ENCODE peak calls at places on chromosomes 5 and 9, in five cellular contexts. A is T follicular helper cell, Q is fibroblast of lung, M is B cell, N is GM13977. D is an unnamed sample.

GRCh38 chr5:69271376-69271775 is 36.7 kb downstream of the CDK7 start:
- DNase-seq in A (no peak), Q (peak; percentile 68), M (no peak), N (no peak), D (peak; percentile 63)

GRCh38 chr5:140298183-140298601 is 4.7 kb downstream of the PFDN1 start:
- DNase-seq in A (no peak), Q (peak; percentile 95), M (no peak), N (no peak), D (peak; percentile 67)

GRCh38 chr5:107668933-107669542 is 1.7 kb downstream of the EFNA5 start:
- DNase-seq in A (no peak), Q (no peak), M (no peak), N (peak; percentile 23), D (no peak)

GRCh38 chr5:57816108-57816507 is 333.5 kb upstream of the ACTBL2 start:
- DNase-seq in A (no peak), Q (peak; percentile 99), M (no peak), N (no peak), D (peak; percentile 97)

GRCh38 chr9:114278881-114279570 is 43.9 kb upstream of the ORM1 start:
- DNase-seq in A (no peak), Q (peak; percentile 74), M (no peak), N (no peak), D (peak; percentile 49)

GRCh38 chr9:91186311-91187101 is 175.2 kb downstream of the AUH start:
- DNase-seq in A (no peak), Q (peak; percentile 36), M (no peak), N (no peak), D (peak; percentile 77)

GRCh38 chr5:97839338-97840081 is 656.5 kb upstream of the RIOK2 start:
- DNase-seq in A (no peak), Q (peak; percentile 22), M (no peak), N (no peak), D (peak; percentile 64)

GRCh38 chr5:15943487-15943886 is 236.1 kb downstream of the MARCHF11 start:
- DNase-seq in A (no peak), Q (peak; percentile 81), M (no peak), N (no peak), D (no peak)

GRCh38 chr9:137454506-137455360 is 4.4 kb downstream of the NSMF start:
- DNase-seq in A (no peak), Q (peak; percentile 24), M (no peak), N (no peak), D (peak; percentile 26)

GRCh38 chr5:171951218-171951617 is 55.2 kb downstream of the FBXW11 start:
- DNase-seq in A (no peak), Q (no peak), M (no peak), N (no peak), D (no peak)

GRCh38 chr9:32969270-32969669 is 32.2 kb downstream of the APTX start:
- DNase-seq in A (no peak), Q (peak; percentile 81), M (no peak), N (no peak), D (peak; percentile 72)

GRCh38 chr5:135930029-135930948 is 24.5 kb downstream of the LECT2 start:
- DNase-seq in A (no peak), Q (peak; percentile 4), M (no peak), N (peak; percentile 9), D (no peak)

GRCh38 chr9:112784020-112784788 is 33.6 kb downstream of the SNX30 start:
- DNase-seq in A (no peak), Q (peak; percentile 79), M (no peak), N (no peak), D (peak; percentile 34)

GRCh38 chr5:159849437-159850191 is 66.7 kb upstream of the ADRA1B start:
- DNase-seq in A (no peak), Q (peak; percentile 91), M (no peak), N (no peak), D (peak; percentile 91)

GRCh38 chr5:95043234-95043633 is 241.7 kb downstream of the MCTP1 start:
- DNase-seq in A (no peak), Q (no peak), M (no peak), N (no peak), D (no peak)